ENCODE peak calls at places on chromosomes 12 and 14, in nine cellular contexts. N is progenitor cell of endocrine pancreas, U is fibroblast of pulmonary artery, W is pancreas, H is A549, A is kidney epithelial cell, Q is cardiac fibroblast, G is GM12865, T is choroid plexus epithelial cell. E is an unnamed sample.

GRCh38 chr14:21476526-21476924 is 234 bp downstream of the RAB2B start:
- DNase-seq in A (no peak), N (peak), W (peak), T (peak), Q (no peak), U (no peak), G (no peak), H (no peak), E (peak)

GRCh38 chr12:54189198-54189539 is 384 bp upstream of the SMUG1 start:
- DNase-seq in G (no peak), U (no peak), H (no peak), Q (no peak), A (no peak), T (no peak), W (no peak), N (no peak), E (no peak)

GRCh38 chr14:80364274-80364673 is 153.0 kb upstream of the DIO2 start:
- DNase-seq in U (peak), N (no peak), H (peak), G (peak), Q (peak), T (peak), A (no peak), W (no peak), E (no peak)

GRCh38 chr12:63977441-63977840 is 132.9 kb downstream of the SRGAP1 start:
- DNase-seq in G (no peak), Q (no peak), T (no peak), W (no peak), H (no peak), A (no peak), U (no peak), N (no peak), E (no peak)

GRCh38 chr14:42307239-42307825 is 700.7 kb downstream of the LRFN5 start:
- DNase-seq in T (no peak), G (no peak), W (no peak), U (no peak), Q (no peak), A (no peak), H (no peak), N (no peak), E (no peak)

GRCh38 chr12:115227137-115227615 is 543.2 kb upstream of the TBX3 start:
- DNase-seq in Q (peak), U (peak), H (peak), W (no peak), G (no peak), N (no peak), A (peak), T (peak), E (no peak)

GRCh38 chr12:8078400-8078799 is 3.7 kb upstream of the NECAP1 start:
- DNase-seq in G (peak), T (peak), Q (peak), N (no peak), U (peak), W (no peak), H (peak), A (no peak), E (peak)

GRCh38 chr12:67422081-67422480 is 152.9 kb downstream of the CAND1 start:
- DNase-seq in U (no peak), H (no peak), A (no peak), Q (no peak), G (no peak), W (no peak), T (no peak), N (no peak), E (no peak)

GRCh38 chr12:95218164-95218851 is 701 bp downstream of the VEZT start:
- DNase-seq in H (no peak), T (peak), W (no peak), N (no peak), A (no peak), G (peak), Q (peak), U (peak), E (peak)

GRCh38 chr14:104826197-104826857 is 25.4 kb downstream of the ZBTB42 start:
- DNase-seq in H (peak), G (peak), W (peak), T (peak), U (peak), N (peak), Q (peak), A (no peak), E (peak)

GRCh38 chr12:102419094-102419764 is 61.1 kb downstream of the IGF1 start:
- DNase-seq in A (no peak), N (no peak), W (no peak), H (no peak), T (no peak), Q (no peak), U (no peak), G (no peak), E (no peak)

GRCh38 chr12:51906452-51907082 is 737 bp upstream of the ACVRL1 start:
- DNase-seq in A (no peak), H (no peak), G (no peak), Q (no peak), U (no peak), W (peak), T (no peak), N (no peak), E (no peak)

GRCh38 chr14:32820182-32820581 is 118.5 kb upstream of the NPAS3 start:
- DNase-seq in A (no peak), N (no peak), G (no peak), T (peak), U (no peak), H (no peak), W (no peak), Q (no peak), E (no peak)

GRCh38 chr12:224330-224729 is 10.4 kb upstream of the SLC6A12 start:
- DNase-seq in H (no peak), U (no peak), W (no peak), T (no peak), N (no peak), G (no peak), A (no peak), Q (no peak), E (no peak)

GRCh38 chr12:112961074-112961473 is 17.2 kb upstream of the OAS2 start:
- DNase-seq in H (no peak), T (no peak), W (no peak), N (no peak), U (no peak), A (no peak), G (peak), Q (no peak), E (no peak)

GRCh38 chr14:79144891-79145290 is 974.7 kb downstream of the NRXN3 start:
- DNase-seq in H (no peak), Q (peak), G (no peak), U (peak), A (no peak), W (no peak), T (no peak), N (no peak), E (no peak)

GRCh38 chr12:56479625-56480024 is 8.3 kb downstream of the GLS2 start:
- DNase-seq in U (no peak), A (no peak), T (no peak), N (no peak), H (no peak), Q (no peak), W (no peak), G (no peak), E (no peak)

GRCh38 chr14:95664546-95664945 is 21.7 kb upstream of the TCL1B start:
- DNase-seq in N (no peak), U (no peak), A (no peak), W (no peak), T (no peak), G (peak), H (no peak), Q (no peak), E (no peak)

GRCh38 chr14:30849354-30849753 is 25.0 kb upstream of the COCH start:
- DNase-seq in U (no peak), N (no peak), T (no peak), Q (no peak), W (no peak), A (no peak), H (no peak), G (peak), E (no peak)

GRCh38 chr12:124709722-124710656 is 142.6 kb upstream of the NCOR2 start:
- DNase-seq in N (no peak), T (peak), Q (peak), G (no peak), W (no peak), A (no peak), H (no peak), U (peak), E (no peak)

GRCh38 chr14:68664225-68664681 is 128.6 kb downstream of the ZFP36L1 start:
- DNase-seq in T (peak), N (no peak), A (no peak), Q (no peak), H (no peak), G (peak), W (no peak), U (no peak), E (no peak)

GRCh38 chr12:67515679-67516363 is 132.7 kb upstream of the DYRK2 start:
- DNase-seq in H (no peak), N (no peak), W (no peak), T (peak), G (peak), U (no peak), Q (no peak), A (no peak), E (no peak)

GRCh38 chr12:6840428-6841138 is at the start of gene GNB3:
- DNase-seq in Q (no peak), A (no peak), G (no peak), T (no peak), H (no peak), U (no peak), W (no peak), N (no peak), E (no peak)

GRCh38 chr12:93347054-93347786 is 30.5 kb upstream of the NUDT4 start:
- DNase-seq in T (no peak), G (no peak), N (no peak), H (no peak), A (no peak), W (no peak), Q (no peak), U (no peak), E (no peak)

GRCh38 chr14:100389497-100390104 is 66.5 kb downstream of the SLC25A47 start:
- DNase-seq in Q (no peak), N (no peak), H (no peak), G (no peak), W (no peak), T (no peak), A (no peak), U (no peak), E (no peak)

GRCh38 chr14:22002860-22003284 is 329.3 kb upstream of the OR4E1 start:
- DNase-seq in N (no peak), Q (no peak), W (no peak), U (no peak), G (peak), H (peak), T (no peak), A (no peak), E (no peak)

GRCh38 chr14:96065661-96066459 is 26.7 kb downstream of the C14orf132 start:
- DNase-seq in W (peak), H (no peak), U (no peak), T (no peak), N (no peak), G (peak), A (no peak), Q (no peak), E (no peak)

GRCh38 chr12:122873540-122873939 is 22.4 kb downstream of the VPS37B start:
- DNase-seq in U (no peak), T (no peak), A (no peak), N (no peak), Q (no peak), W (no peak), H (no peak), G (no peak), E (no peak)

GRCh38 chr12:47222960-47223847 is 143.4 kb upstream of the AMIGO2 start:
- DNase-seq in N (no peak), A (no peak), G (no peak), Q (peak), U (peak), T (no peak), H (peak), W (no peak), E (no peak)

GRCh38 chr12:70739741-70740140 is 102.5 kb upstream of the PTPRB start:
- DNase-seq in G (no peak), A (no peak), W (no peak), N (no peak), U (no peak), H (no peak), Q (no peak), T (no peak), E (no peak)

GRCh38 chr14:88791629-88792571 is 853 bp downstream of the EML5 start:
- DNase-seq in A (no peak), N (no peak), U (no peak), H (peak), W (peak), G (peak), Q (no peak), T (no peak), E (peak)

GRCh38 chr12:79360269-79360668 is 330.5 kb downstream of the PAWR start:
- DNase-seq in G (no peak), A (no peak), H (no peak), Q (no peak), W (no peak), T (no peak), N (no peak), U (peak), E (no peak)

GRCh38 chr12:79360936-79361335 is 329.8 kb downstream of the PAWR start:
- DNase-seq in G (no peak), Q (no peak), N (no peak), H (no peak), U (no peak), W (no peak), A (no peak), T (no peak), E (no peak)

GRCh38 chr12:79364197-79364596 is 326.6 kb downstream of the PAWR start:
- DNase-seq in W (no peak), N (no peak), H (peak), U (no peak), T (no peak), Q (no peak), G (no peak), A (no peak), E (no peak)

DNA sequence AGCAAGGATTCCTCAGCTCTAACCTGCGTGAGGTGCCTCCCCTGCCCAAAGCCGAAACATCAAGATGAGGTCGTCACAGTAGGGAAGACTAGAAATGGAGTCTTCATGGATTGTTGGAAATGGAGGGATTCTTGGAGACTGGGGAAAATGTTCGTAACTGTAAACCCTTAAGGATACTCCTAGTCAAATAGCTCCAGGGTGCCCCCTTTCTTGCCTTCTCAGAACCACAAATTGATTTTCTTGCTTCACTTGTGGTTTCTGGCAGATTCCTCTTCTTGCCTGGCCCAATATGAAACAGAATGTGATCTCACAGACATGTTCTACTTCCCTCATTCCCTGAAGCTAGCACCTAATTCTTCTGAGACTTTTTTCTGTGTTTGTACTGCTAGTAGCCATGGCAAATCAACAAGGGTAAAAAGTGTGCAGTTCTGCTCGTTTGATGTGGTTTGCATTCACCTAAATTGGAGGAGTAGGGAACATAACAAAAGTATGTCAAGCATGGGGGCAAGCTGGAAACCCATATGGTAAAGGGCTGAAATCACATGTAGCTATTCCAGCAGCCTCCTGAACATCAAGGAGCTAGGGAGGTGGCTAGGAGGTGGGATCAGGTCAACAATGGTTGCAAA is 331.9 kb downstream of the PAWR start:
- DNase-seq in W (no peak), G (no peak), A (no peak), N (no peak), U (no peak), T (peak), Q (no peak), H (no peak), E (no peak)
- TF ChIP-seq CTCF in W (no peak), G (no peak), A (no peak), N (no peak), U (no peak), T (peak), Q (no peak), H (no peak), E (no peak)

DNA sequence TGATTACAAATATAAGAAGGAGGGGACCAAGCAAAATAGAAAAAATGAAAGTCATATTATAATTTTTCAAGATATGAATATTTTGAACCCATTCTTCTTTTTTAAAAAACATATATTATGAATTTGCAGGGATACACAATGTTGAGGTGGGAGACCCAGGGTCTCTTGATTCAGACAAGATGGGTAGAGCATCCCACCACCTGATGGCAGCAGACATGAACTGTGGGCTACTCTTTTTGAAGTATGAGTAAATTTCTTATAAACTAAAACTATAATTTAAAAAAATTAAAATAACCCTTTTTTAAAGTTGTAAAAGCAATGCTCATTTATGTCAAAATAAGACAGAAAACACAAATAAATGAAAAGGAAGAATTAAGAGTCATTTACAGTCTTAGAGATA is 202.7 kb upstream of the PRICKLE1 start:
- DNase-seq in A (no peak), U (no peak), G (no peak), Q (no peak), H (no peak), N (no peak), T (no peak), W (no peak), E (no peak)
- TF ChIP-seq CTCF in A (peak), U (no peak), G (no peak), Q (no peak), H (no peak), N (peak), T (peak), W (no peak), E (no peak)

DNA sequence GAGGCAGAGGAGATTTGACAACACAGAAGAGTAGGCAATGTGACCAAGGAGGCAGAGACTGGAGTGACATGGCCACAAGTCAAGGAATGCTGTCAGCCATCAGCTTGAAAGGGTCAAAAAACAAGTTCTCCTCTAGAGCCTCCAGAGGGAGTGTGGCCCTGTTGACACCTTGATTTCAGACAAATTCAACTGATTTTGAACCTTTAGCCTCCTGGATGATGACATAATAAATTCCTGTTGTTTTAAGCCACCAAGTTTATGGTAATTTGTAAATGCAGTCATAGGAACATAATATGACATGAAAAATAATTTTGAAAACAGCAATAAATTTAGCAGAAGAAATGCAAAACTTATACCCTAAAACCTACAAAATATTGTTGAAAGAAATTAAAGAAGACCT is 8.5 kb upstream of the NGDN start:
- DNase-seq in T (no peak), W (no peak), N (no peak), U (no peak), A (no peak), G (no peak), Q (no peak), H (peak), E (no peak)
- TF ChIP-seq CTCF in T (no peak), W (no peak), N (no peak), U (no peak), A (no peak), G (no peak), Q (no peak), H (no peak), E (no peak)

GRCh38 chr14:62667515-62667914 is 377.7 kb downstream of the KCNH5 start:
- DNase-seq in T (peak), N (no peak), Q (no peak), G (no peak), W (no peak), H (peak), U (no peak), A (no peak), E (no peak)
- TF ChIP-seq CTCF in T (peak), N (no peak), Q (no peak), G (no peak), W (no peak), H (no peak), U (no peak), A (no peak), E (no peak)

DNA sequence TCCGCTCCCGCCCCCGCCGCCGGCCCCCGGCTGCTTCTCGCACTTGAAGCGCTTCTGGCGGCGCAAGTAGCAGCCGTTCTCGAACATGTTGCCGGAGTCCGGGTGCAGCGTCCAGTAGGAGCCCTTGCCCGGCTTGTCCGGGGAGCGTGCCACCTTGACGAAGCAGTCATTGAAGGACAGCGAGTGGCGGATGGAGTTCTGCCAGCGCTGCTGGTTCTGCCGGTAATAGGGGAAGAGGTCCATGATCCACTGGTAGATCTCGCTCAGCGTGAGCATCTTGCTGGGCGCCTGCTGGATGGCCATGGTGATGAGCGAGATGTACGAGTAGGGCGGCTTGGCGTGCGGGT is 3.1 kb downstream of the FOXA1 start:
- DNase-seq in T (no peak), G (no peak), N (no peak), H (peak), W (no peak), U (no peak), A (no peak), Q (no peak), E (peak)
- TF ChIP-seq CTCF in T (no peak), G (no peak), N (no peak), H (peak), W (no peak), U (no peak), A (no peak), Q (no peak), E (no peak)

DNA sequence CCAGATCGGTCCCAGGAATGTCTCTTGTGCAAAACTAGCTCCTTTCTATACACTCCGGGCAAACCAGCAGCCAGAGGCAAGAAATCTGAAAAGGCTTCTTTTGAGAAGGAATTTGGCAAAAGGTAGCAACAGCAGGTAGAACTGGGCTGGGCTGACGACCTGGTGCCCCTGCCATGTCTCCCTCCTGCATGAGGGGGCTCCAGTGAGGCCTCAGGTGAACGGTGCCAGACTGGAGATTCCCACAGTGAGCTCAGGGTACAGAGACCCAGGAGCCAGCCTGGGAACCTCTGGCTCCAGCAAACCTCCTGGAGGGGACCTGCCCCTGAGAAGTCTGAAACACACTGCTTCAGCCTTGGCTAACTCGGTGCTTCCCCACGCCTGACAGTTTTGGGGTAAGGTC is 10.8 kb downstream of the ITPK1 start:
- DNase-seq in T (no peak), W (no peak), Q (no peak), U (no peak), A (no peak), G (peak), H (no peak), N (no peak), E (no peak)
- TF ChIP-seq CTCF in T (peak), W (no peak), Q (no peak), U (no peak), A (peak), G (no peak), H (no peak), N (peak), E (no peak)

GRCh38 chr12:71848212-71848611 is 8.7 kb downstream of the TBC1D15 start:
- DNase-seq in A (no peak), N (no peak), T (no peak), G (no peak), W (no peak), Q (no peak), H (no peak), U (no peak), E (no peak)

GRCh38 chr12:71849109-71849851 is 9.7 kb downstream of the TBC1D15 start:
- DNase-seq in A (no peak), H (no peak), W (no peak), U (no peak), N (no peak), G (no peak), T (peak), Q (no peak), E (no peak)

GRCh38 chr12:71846322-71846940 is 6.9 kb downstream of the TBC1D15 start:
- DNase-seq in Q (peak), N (no peak), G (peak), U (peak), H (peak), W (no peak), T (peak), A (no peak), E (no peak)
- TF ChIP-seq CTCF in Q (peak), N (peak), G (peak), U (peak), H (peak), W (peak), T (peak), A (peak), E (peak)

E was measured in GM13976.